ENCODE peak calls at places on chromosomes 12 and 14, in ten cellular contexts. C is testis; G is cardiac fibroblast; O is sigmoid colon; S is BJ; Z is CD4-positive, alpha-beta T cell; M is GM12865; Q is astrocyte of the spinal cord; X is GM20000; W is body of pancreas. Y is an unnamed sample.

GRCh38 chr12:113453330-113453729 is 18.3 kb downstream of the LHX5 start:
- DNase-seq in C (peak), G (no peak), O (no peak), S (no peak), Z (no peak), M (no peak), Q (no peak), X (no peak), W (no peak), Y (no peak)

GRCh38 chr12:41944241-41944640 is 200.4 kb downstream of the GXYLT1 start:
- DNase-seq in C (no peak), G (no peak), O (no peak), S (peak), Z (no peak), M (no peak), Q (no peak), X (no peak), W (no peak), Y (no peak)

GRCh38 chr12:132402831-132403416 is 73.5 kb upstream of the GALNT9 start:
- DNase-seq in C (no peak), G (no peak), O (peak), S (no peak), Z (no peak), M (no peak), Q (no peak), X (no peak), W (no peak), Y (peak)

GRCh38 chr14:23009483-23009938 is 432 bp downstream of the C14orf93 start:
- DNase-seq in C (no peak), G (no peak), O (no peak), S (no peak), Z (no peak), M (no peak), Q (no peak), X (no peak), W (no peak), Y (no peak)

GRCh38 chr14:87181288-87181687 is 811.7 kb downstream of the GALC start:
- DNase-seq in C (no peak), G (no peak), O (no peak), S (no peak), Z (no peak), M (no peak), Q (no peak), X (no peak), W (peak), Y (no peak)

GRCh38 chr12:130413909-130414308 is 76.2 kb downstream of the PIWIL1 start:
- DNase-seq in C (no peak), G (no peak), O (no peak), S (no peak), Z (no peak), M (no peak), Q (no peak), X (no peak), W (no peak), Y (no peak)

GRCh38 chr14:35747379-35747778 is 61.7 kb downstream of the RALGAPA1 start:
- DNase-seq in C (no peak), G (peak), O (no peak), S (no peak), Z (no peak), M (no peak), Q (no peak), X (no peak), W (no peak), Y (no peak)

GRCh38 chr12:55703288-55703687 is 4.4 kb downstream of the ITGA7 start:
- DNase-seq in C (no peak), G (no peak), O (peak), S (no peak), Z (no peak), M (no peak), Q (no peak), X (no peak), W (no peak), Y (peak)

GRCh38 chr14:24130380-24130716 is at the start of gene FITM1:
- DNase-seq in C (no peak), G (no peak), O (no peak), S (no peak), Z (no peak), M (no peak), Q (no peak), X (no peak), W (no peak), Y (no peak)

DNA sequence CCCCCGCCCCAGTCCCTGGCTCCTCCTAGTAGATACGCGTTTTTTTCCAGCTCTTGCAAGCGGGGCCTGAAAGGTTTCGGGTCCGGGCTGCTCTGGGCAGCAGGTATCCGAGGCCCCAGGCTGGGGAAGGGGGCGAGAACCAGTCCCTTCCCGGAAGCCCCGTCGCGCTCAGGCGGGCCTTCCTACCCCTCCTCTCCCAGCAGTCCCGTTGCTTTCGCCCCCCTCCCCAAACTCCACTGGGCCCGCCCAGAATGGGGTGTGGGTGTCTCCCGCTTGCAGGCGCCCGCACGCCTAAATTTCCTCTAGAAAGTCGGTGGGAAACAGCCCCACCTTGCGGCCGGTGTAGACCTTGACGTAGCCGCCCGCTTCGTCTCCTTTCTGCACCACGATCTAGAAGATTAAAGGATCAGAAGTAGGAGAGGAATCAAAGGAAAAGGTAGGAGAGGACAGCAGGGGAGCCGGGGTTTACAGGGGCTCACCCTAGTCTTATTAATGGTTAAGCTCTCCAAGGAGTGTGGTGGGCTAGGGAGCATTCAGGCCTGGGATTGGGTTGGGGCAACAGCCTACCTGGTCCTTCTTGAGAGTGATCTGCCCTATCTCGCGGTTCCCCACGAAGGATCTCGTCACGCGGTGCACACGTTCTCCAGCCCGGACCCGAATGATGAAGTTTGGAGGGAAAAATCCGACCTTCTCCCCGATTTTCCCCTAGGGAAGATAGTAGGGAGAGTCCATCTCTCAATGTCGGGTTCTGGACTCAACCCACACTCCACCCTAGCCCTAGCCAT is 7.3 kb downstream of the STAC3 start:
- DNase-seq in C (peak), G (peak), O (peak), S (no peak), Z (peak), M (peak), Q (peak), X (peak), W (peak), Y (peak)
- TF ChIP-seq CTCF in C (peak), G (peak), O (peak), S (peak), Z (peak), M (peak), Q (peak), X (peak), W (peak), Y (peak)

DNA sequence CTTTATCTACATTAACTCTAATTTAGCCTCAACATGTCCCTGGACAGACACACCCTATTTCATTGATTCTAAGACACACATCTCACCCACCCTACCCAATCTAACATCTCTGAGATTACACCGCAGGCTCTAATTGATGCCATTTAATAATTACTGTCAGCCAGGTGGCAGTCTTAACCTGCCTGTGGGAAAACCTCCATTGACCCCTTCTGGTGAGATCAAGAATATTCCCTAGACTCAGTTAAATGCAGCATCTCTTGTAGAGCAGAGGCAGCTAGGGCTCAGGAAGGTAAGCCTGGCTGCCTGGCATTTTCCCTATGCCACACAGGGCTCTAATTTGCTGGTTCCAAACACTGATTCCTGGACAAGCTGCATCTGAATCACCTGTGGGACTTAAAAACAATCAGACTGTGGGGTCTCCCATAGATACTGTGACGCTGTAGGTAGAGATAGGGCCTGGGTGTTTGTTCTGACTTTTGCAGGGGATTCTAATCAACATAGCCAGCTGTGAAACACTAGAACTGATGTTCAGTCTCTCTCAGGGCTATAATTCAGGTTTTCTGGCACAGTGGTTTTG is 14.3 kb downstream of the MCRS1 start:
- DNase-seq in C (no peak), G (peak), O (no peak), S (no peak), Z (no peak), M (peak), Q (peak), X (peak), W (no peak), Y (no peak)
- TF ChIP-seq CTCF in C (peak), G (peak), O (no peak), S (peak), Z (peak), M (peak), Q (no peak), X (peak), W (peak), Y (peak)

DNA sequence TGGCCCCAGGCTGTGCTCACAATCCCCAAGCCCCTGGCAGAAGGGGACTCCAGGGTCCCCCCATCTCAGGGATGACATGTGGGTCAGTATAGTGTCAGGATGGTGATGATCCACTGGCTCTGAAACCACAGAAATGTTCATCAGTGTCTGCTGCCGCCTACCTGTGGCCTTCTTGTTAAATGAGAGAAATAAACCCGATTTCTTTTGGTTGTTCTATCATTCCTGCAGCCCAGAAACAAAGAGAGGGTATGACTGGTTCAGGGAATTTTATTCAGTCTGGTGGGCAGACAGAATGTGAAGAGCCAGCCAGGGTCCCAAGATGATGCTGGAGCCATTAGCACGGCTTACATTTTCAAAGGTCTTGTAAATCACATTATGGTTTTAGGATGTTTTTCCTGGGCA is 86.6 kb downstream of the CRADD start:
- DNase-seq in C (no peak), G (no peak), O (no peak), S (no peak), Z (no peak), M (peak), Q (no peak), X (no peak), W (no peak), Y (no peak)
- TF ChIP-seq CTCF in C (no peak), G (no peak), O (no peak), S (no peak), Z (no peak), M (no peak), Q (peak), X (no peak), W (no peak), Y (no peak)

DNA sequence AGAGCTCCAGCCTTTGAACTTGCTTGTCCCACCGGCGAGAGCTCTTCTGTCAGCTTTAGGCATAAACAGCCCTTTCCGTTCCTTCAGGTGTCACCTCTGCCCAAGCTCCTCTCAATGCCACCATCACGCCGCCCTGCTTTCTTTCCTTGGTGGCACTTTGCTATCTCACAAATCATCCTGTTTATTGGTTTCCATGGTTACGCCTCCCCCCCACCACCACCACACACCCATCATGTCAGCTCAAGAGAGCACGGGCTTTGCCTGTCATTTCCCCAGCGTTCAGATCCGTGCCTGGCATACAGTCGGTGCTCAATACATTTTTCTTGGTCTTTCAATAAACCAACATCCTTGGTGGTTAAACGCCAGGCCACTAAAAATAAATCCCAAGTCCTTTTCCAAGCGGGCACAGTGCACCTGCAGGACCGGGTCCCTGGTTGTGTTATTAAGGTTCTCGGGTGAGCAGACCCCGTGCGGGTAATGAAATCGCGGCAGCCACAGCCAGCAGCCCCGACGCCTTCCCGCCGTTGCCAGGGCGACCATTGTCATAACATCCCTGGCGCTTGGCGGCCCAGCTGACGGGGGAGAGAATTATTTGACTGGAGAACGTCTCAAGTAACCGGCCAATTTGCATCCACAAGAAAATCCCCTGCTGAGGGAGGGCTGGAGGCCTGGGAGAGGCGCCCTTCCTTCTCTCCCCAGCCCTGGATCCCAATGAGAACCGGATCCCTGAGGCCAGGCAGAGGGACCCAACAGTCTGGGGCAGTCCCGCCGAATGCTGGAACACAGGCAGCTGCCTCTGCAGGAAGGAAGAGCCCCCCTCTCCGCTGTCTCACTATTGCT is 92.9 kb downstream of the KSR2 start:
- DNase-seq in C (peak), G (peak), O (no peak), S (no peak), Z (peak), M (peak), Q (peak), X (no peak), W (no peak), Y (no peak)
- TF ChIP-seq CTCF in C (no peak), G (no peak), O (no peak), S (no peak), Z (no peak), M (no peak), Q (no peak), X (no peak), W (no peak), Y (no peak)

GRCh38 chr14:61730756-61731373 is 31.4 kb upstream of the SNAPC1 start:
- DNase-seq in C (no peak), G (no peak), O (no peak), S (no peak), Z (no peak), M (no peak), Q (no peak), X (no peak), W (no peak), Y (no peak)
- TF ChIP-seq CTCF in C (peak), G (no peak), O (peak), S (peak), Z (peak), M (peak), Q (no peak), X (no peak), W (peak), Y (peak)

DNA sequence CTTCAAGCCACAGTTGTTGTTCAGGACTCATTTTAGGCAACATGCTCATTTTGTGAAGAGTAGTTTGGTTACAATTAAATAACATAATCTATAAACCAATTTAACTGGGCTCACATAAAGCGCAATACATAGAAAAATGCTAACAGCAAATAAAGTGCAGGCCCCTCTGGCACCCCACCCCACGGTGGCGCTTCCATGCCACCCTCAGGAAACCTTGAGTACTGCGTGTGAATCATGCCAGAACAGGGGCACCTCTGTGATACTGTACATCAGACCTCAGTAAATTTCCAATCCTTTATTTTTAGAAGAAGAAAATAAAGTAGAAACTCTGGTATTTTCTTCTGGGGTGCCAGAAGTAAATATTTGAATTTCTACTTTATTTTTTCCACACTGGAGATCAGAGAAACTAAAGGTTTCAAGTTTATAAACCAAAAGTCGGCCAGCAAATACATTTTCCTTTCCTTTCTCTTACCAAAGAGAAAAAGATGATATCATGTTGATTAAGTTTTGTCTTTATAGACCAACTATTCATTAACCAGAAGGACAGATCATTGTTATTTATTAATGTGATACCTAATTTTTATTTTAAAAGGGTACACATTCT is 316.8 kb downstream of the PAWR start:
- DNase-seq in C (peak), G (peak), O (no peak), S (no peak), Z (no peak), M (peak), Q (peak), X (peak), W (no peak), Y (no peak)
- TF ChIP-seq CTCF in C (no peak), G (peak), O (no peak), S (peak), Z (no peak), M (peak), Q (peak), X (peak), W (peak), Y (peak)

DNA sequence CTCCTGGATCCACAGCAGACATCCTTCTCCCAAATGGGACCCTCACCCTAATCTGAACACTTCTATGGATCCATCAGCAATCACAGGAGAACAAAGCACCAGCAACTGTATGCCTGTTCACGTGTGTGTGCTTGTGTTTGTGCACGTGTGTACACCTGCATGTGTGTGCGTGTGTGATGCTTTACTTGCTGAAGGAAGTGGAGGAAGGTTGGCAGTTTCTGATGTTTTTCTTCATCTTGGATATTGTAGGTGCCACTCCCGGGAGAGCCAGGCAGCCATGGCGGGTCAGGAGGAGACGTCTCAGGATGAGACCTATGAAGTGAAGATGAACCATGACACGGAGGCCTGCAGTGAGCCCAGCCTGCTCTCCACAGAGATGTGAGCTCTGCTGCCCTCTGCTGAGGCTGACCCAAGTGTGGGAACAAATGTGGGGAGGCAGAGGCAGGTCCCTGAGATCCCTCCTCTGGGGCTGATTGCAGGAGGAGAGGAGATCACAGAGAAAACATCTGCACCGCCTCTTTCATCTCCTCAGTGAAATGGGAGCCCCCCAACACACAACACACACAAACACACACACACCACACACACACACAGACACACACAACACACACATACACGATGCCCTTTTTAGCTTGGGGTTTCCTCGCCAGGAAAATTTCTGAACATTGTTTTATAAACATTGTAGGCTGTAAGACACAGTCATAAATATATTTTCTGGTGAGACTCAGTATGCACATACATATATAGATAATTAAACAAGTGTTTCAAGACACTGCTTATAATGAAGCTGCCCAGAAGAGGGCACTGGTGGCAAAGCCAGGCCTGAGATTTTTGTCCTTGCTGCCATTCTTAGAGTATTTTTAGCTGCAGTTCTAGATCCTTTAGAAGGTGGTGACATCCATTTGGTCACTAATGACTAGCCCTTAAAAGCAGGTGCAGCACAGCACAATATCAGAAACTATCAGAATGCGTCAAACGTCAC is 112.2 kb upstream of the FKBP4 start:
- DNase-seq in C (peak), G (peak), O (no peak), S (no peak), Z (no peak), M (peak), Q (peak), X (no peak), W (peak), Y (no peak)
- TF ChIP-seq CTCF in C (no peak), G (peak), O (peak), S (peak), Z (peak), M (peak), Q (peak), X (no peak), W (peak), Y (peak)